ENCODE peak calls at places on chromosomes 7 and 10, in five cellular contexts. P, J, U, N and K are unnamed samples.

GRCh38 chr10:33005322-33006282 is 47.6 kb upstream of the ITGB1 start:
- DNase-seq in P (no peak), J (peak), U (peak), N (peak), K (peak)

GRCh38 chr10:100868391-100868790 is 44.4 kb upstream of the SLF2 start:
- DNase-seq in P (no peak), J (no peak), U (no peak), N (no peak), K (no peak)

GRCh38 chr7:4861673-4862072 is at the start of gene PAPOLB:
- DNase-seq in P (no peak), J (no peak), U (no peak), N (no peak), K (no peak)

GRCh38 chr7:98399903-98400537 is 870 bp downstream of the BAIAP2L1 start:
- DNase-seq in P (no peak), J (peak), U (no peak), N (no peak), K (peak)

GRCh38 chr7:142445019-142445686 is 187.3 kb upstream of the PRSS58 start:
- DNase-seq in P (no peak), J (peak), U (no peak), N (no peak), K (peak)

GRCh38 chr7:103735377-103735776 is 254.1 kb downstream of the RELN start:
- DNase-seq in P (no peak), J (no peak), U (peak), N (no peak), K (no peak)

GRCh38 chr10:49163741-49164140 is 24.4 kb downstream of the TMEM273 start:
- DNase-seq in P (no peak), J (no peak), U (no peak), N (no peak), K (no peak)

GRCh38 chr7:78473011-78473410 is 674.4 kb downstream of the PHTF2 start:
- DNase-seq in P (no peak), J (no peak), U (no peak), N (no peak), K (no peak)

GRCh38 chr10:91925022-91925320 is 1.4 kb downstream of the BTAF1 start:
- DNase-seq in P (no peak), J (no peak), U (no peak), N (no peak), K (no peak)

GRCh38 chr10:30493609-30494530 is 59.9 kb downstream of the MAP3K8 start:
- DNase-seq in P (no peak), J (no peak), U (peak), N (peak), K (no peak)

GRCh38 chr10:32938554-32939061 is 19.4 kb downstream of the ITGB1 start:
- DNase-seq in P (no peak), J (no peak), U (peak), N (no peak), K (no peak)

GRCh38 chr10:121556448-121556847 is 41.8 kb downstream of the FGFR2 start:
- DNase-seq in P (no peak), J (no peak), U (no peak), N (no peak), K (no peak)

GRCh38 chr10:771647-772046 is 82.2 kb upstream of the DIP2C start:
- DNase-seq in P (no peak), J (no peak), U (no peak), N (no peak), K (no peak)

GRCh38 chr7:26293569-26294308 is 2.1 kb downstream of the SNX10 start:
- DNase-seq in P (peak), J (no peak), U (no peak), N (no peak), K (no peak)

GRCh38 chr10:88156341-88156740 is 292.9 kb downstream of the PTEN start:
- DNase-seq in P (no peak), J (no peak), U (no peak), N (no peak), K (no peak)

GRCh38 chr10:88159127-88159829 is 295.9 kb downstream of the PTEN start:
- DNase-seq in P (no peak), J (no peak), U (no peak), N (no peak), K (no peak)

GRCh38 chr10:88158506-88159123 is 295.2 kb downstream of the PTEN start:
- DNase-seq in P (no peak), J (no peak), U (no peak), N (no peak), K (no peak)

GRCh38 chr10:88161070-88161469 is 297.6 kb downstream of the PTEN start:
- DNase-seq in P (no peak), J (no peak), U (no peak), N (no peak), K (no peak)

GRCh38 chr10:88157981-88158465 is 294.6 kb downstream of the PTEN start:
- DNase-seq in P (no peak), J (no peak), U (no peak), N (no peak), K (no peak)
- TF ChIP-seq ATF3 in P (no peak), J (no peak), U (no peak), N (no peak), K (no peak)

DNA sequence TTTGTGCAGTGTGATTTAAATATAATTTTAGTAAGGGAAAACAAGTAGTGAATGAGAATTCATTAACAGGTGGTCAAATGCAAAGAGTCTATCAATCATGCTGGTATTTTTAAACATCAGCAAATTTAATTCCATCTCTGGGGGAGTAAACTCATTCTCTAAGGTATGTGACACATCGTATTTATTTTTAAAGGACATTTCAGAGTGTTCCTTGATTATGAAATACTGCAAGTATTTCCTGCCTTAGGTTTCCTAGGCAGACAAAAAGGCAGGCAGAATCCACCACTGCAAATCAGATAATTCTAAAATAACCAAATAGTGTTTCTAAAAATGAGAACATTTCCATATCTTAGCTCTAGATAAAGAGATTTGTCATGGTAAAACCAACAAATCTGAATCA is 193.8 kb downstream of the LRRTM3 start:
- DNase-seq in P (no peak), J (no peak), U (no peak), N (no peak), K (no peak)
- TF ChIP-seq CEBPB in P (no peak), J (no peak), U (no peak), N (no peak), K (no peak)

DNA sequence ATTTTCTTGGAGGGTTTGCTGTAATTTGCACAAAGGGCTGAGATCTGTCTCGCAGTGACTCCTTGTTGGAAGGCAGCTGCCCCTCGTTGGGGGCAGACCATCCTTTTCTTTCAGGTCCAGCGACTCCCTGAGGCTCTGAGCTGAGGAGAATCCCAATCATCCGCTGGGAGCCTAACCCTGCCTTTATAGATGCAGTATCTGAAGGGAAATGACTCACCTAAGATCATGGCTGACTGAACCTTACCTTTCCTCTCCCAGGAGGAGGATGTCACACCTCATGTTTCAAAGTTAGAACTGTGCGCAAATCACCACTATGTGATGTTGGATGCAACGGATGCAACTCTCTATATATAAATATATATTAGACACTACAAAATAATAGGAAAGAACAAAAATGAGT is 36.4 kb upstream of the MXI1 start:
- DNase-seq in P (no peak), J (peak), U (no peak), N (no peak), K (no peak)
- TF ChIP-seq ATF3 in P (no peak), J (no peak), U (no peak), N (no peak), K (no peak)

GRCh38 chr10:51638737-51639136 is 60.7 kb downstream of the CSTF2T start:
- DNase-seq in P (no peak), J (no peak), U (no peak), N (no peak), K (no peak)

GRCh38 chr10:51643734-51644133 is 55.7 kb downstream of the CSTF2T start:
- DNase-seq in P (no peak), J (no peak), U (no peak), N (no peak), K (no peak)

GRCh38 chr10:51642591-51642990 is 56.8 kb downstream of the CSTF2T start:
- DNase-seq in P (no peak), J (no peak), U (no peak), N (no peak), K (no peak)

GRCh38 chr10:51640120-51640819 is 59.1 kb downstream of the CSTF2T start:
- DNase-seq in P (no peak), J (no peak), U (no peak), N (no peak), K (no peak)
- TF ChIP-seq CEBPB in P (no peak), J (no peak), U (no peak), N (no peak), K (no peak)

GRCh38 chr10:104085801-104086400 is at the start of gene COL17A1:
- DNase-seq in P (no peak), J (no peak), U (no peak), N (no peak), K (no peak)
- TF ChIP-seq ATF3 in P (no peak), J (no peak), U (no peak), N (no peak), K (no peak)